ENCODE peak calls at places on chromosomes 12 and 14, in nine cellular contexts. K, R, C, V, X, G, J, T and U are unnamed samples.

GRCh38 chr14:23617539-23617938 is 18.6 kb upstream of the DHRS2 start:
- DNase-seq in K (no peak), R (no peak), C (no peak), V (no peak), X (no peak), G (no peak), J (no peak), T (no peak), U (no peak)

GRCh38 chr12:41439134-41439533 is 251.0 kb downstream of the PDZRN4 start:
- DNase-seq in K (no peak), R (no peak), C (no peak), V (no peak), X (no peak), G (no peak), J (no peak), T (no peak), U (no peak)

GRCh38 chr12:68189766-68190700 is 30.5 kb upstream of the IFNG start:
- DNase-seq in K (peak; percentile 60), R (peak; percentile 20), C (no peak), V (peak; percentile 88), X (peak; percentile 68), G (no peak), J (peak; percentile 77), T (no peak), U (no peak)

GRCh38 chr14:22428681-22429315 is 160.2 kb downstream of the DAD1 start:
- DNase-seq in K (no peak), R (no peak), C (no peak), V (no peak), X (no peak), G (no peak), J (no peak), T (no peak), U (no peak)

GRCh38 chr12:110563702-110564470 is 19.2 kb downstream of the PPTC7 start:
- DNase-seq in K (no peak), R (no peak), C (no peak), V (no peak), X (no peak), G (no peak), J (no peak), T (no peak), U (no peak)

GRCh38 chr12:91111366-91112321 is at the start of gene LUM:
- DNase-seq in K (peak; percentile 37), R (no peak), C (no peak), V (no peak), X (no peak), G (no peak), J (no peak), T (peak; percentile 8), U (no peak)

GRCh38 chr14:68753696-68754095 is 39.2 kb downstream of the ZFP36L1 start:
- DNase-seq in K (no peak), R (no peak), C (no peak), V (no peak), X (no peak), G (no peak), J (no peak), T (no peak), U (no peak)

GRCh38 chr12:67579662-67580003 is 68.9 kb upstream of the DYRK2 start:
- DNase-seq in K (no peak), R (no peak), C (no peak), V (no peak), X (no peak), G (no peak), J (no peak), T (no peak), U (no peak)

GRCh38 chr12:117002040-117002832 is 91.5 kb downstream of the FBXW8 start:
- DNase-seq in K (no peak), R (no peak), C (no peak), V (no peak), X (no peak), G (no peak), J (no peak), T (no peak), U (no peak)

GRCh38 chr14:61034416-61035100 is 53.5 kb downstream of the SLC38A6 start:
- DNase-seq in K (no peak), R (no peak), C (no peak), V (no peak), X (no peak), G (no peak), J (no peak), T (no peak), U (no peak)

GRCh38 chr14:90058876-90059458 is 2.8 kb upstream of the KCNK13 start:
- DNase-seq in K (no peak), R (no peak), C (no peak), V (no peak), X (no peak), G (no peak), J (no peak), T (no peak), U (no peak)

GRCh38 chr14:103714063-103714724 is 1.1 kb downstream of the XRCC3 start:
- DNase-seq in K (no peak), R (no peak), C (no peak), V (no peak), X (no peak), G (no peak), J (no peak), T (no peak), U (no peak)

GRCh38 chr14:54211562-54212308 is 185.1 kb upstream of the CDKN3 start:
- DNase-seq in K (peak; percentile 67), R (no peak), C (no peak), V (peak; percentile 65), X (no peak), G (no peak), J (no peak), T (no peak), U (no peak)

GRCh38 chr12:2294651-2295475 is 242.1 kb downstream of the CACNA1C start:
- DNase-seq in K (no peak), R (no peak), C (no peak), V (peak; percentile 86), X (peak; percentile 17), G (no peak), J (no peak), T (no peak), U (no peak)

GRCh38 chr14:24280797-24281460 is 9.5 kb upstream of the RABGGTA start:
- DNase-seq in K (no peak), R (no peak), C (no peak), V (no peak), X (no peak), G (no peak), J (no peak), T (no peak), U (no peak)

GRCh38 chr14:95679995-95680735 is 6.1 kb upstream of the TCL1B start:
- DNase-seq in K (no peak), R (no peak), C (no peak), V (no peak), X (no peak), G (no peak), J (no peak), T (peak; percentile 25), U (no peak)

GRCh38 chr12:105223358-105223840 is 12.6 kb downstream of the APPL2 start:
- DNase-seq in K (no peak), R (no peak), C (no peak), V (no peak), X (no peak), G (no peak), J (no peak), T (no peak), U (no peak)

GRCh38 chr12:16605666-16606116 is 271 bp downstream of the LMO3 start:
- DNase-seq in K (no peak), R (no peak), C (no peak), V (no peak), X (no peak), G (peak; percentile 74), J (no peak), T (peak; percentile 12), U (no peak)

GRCh38 chr14:35932659-35933159 is 106.6 kb downstream of the BRMS1L start:
- DNase-seq in K (no peak), R (no peak), C (no peak), V (no peak), X (peak; percentile 79), G (no peak), J (no peak), T (no peak), U (no peak)

GRCh38 chr12:51746416-51746815 is 102.1 kb downstream of the FIGNL2 start:
- DNase-seq in K (no peak), R (no peak), C (no peak), V (no peak), X (no peak), G (no peak), J (no peak), T (no peak), U (no peak)

GRCh38 chr12:3777206-3777809 is 24.4 kb upstream of the CRACR2A start:
- DNase-seq in K (no peak), R (no peak), C (no peak), V (peak; percentile 28), X (peak; percentile 12), G (peak; percentile 28), J (no peak), T (peak; percentile 6), U (no peak)

GRCh38 chr14:96117101-96117897 is 78.1 kb downstream of the C14orf132 start:
- DNase-seq in K (no peak), R (no peak), C (no peak), V (no peak), X (no peak), G (peak; percentile 64), J (no peak), T (no peak), U (no peak)

GRCh38 chr14:35296505-35296904 is 4.3 kb downstream of the PSMA6 start:
- DNase-seq in K (no peak), R (no peak), C (no peak), V (no peak), X (no peak), G (no peak), J (no peak), T (no peak), U (no peak)

GRCh38 chr14:32012062-32012461 is 65.0 kb upstream of the ARHGAP5 start:
- DNase-seq in K (no peak), R (no peak), C (no peak), V (no peak), X (no peak), G (no peak), J (no peak), T (no peak), U (no peak)

GRCh38 chr14:75289840-75290388 is 11.3 kb downstream of the FOS start:
- DNase-seq in K (no peak), R (no peak), C (no peak), V (no peak), X (no peak), G (no peak), J (no peak), T (no peak), U (no peak)

GRCh38 chr12:57726884-57727757 is 11.4 kb downstream of the AGAP2 start:
- DNase-seq in K (no peak), R (no peak), C (peak; percentile 47), V (no peak), X (no peak), G (no peak), J (no peak), T (peak; percentile 79), U (no peak)

GRCh38 chr12:50211392-50212070 is 44.4 kb upstream of the CERS5 start:
- DNase-seq in K (no peak), R (no peak), C (no peak), V (no peak), X (no peak), G (no peak), J (no peak), T (no peak), U (no peak)

GRCh38 chr12:23113781-23114180 is 488.8 kb downstream of the ETNK1 start:
- DNase-seq in K (no peak), R (no peak), C (no peak), V (no peak), X (no peak), G (no peak), J (no peak), T (no peak), U (no peak)

GRCh38 chr12:93722757-93723567 is 45.8 kb downstream of the CRADD start:
- DNase-seq in K (no peak), R (no peak), C (no peak), V (peak; percentile 60), X (no peak), G (no peak), J (no peak), T (no peak), U (no peak)

GRCh38 chr14:74841230-74842207 is 34.4 kb downstream of the PROX2 start:
- DNase-seq in K (no peak), R (no peak), C (no peak), V (no peak), X (peak; percentile 56), G (no peak), J (no peak), T (no peak), U (no peak)